ENCODE peak calls at places on chromosomes 4 and X, in seven cellular contexts. I is SK-N-SH, W is K562, M is H1, Z is GM12891, O is HepG2, D is GM12878. C is an unnamed sample.
A peak's percentile ranks its signal among the peaks of the same experiment; 100 is the strongest.

GRCh38 chr4:71293705-71294104 is 45.1 kb upstream of the SLC4A4 start:
- DNase-seq in W (no peak), Z (no peak), D (no peak), O (no peak), I (no peak), M (no peak), C (no peak)

GRCh38 chr4:16005671-16006070 is 42.7 kb upstream of the FGFBP2 start:
- DNase-seq in O (no peak), I (no peak), Z (no peak), M (no peak), W (no peak), D (no peak), C (no peak)

GRCh38 chr4:86977621-86978184 is 42.9 kb downstream of the AFF1 start:
- DNase-seq in O (peak; percentile 96), Z (no peak), M (no peak), W (no peak), I (no peak), D (peak; percentile 67), C (peak; percentile 27)

GRCh38 chr4:59960143-59960542 is 1240.0 kb upstream of the ADGRL3 start:
- DNase-seq in M (no peak), Z (no peak), D (no peak), O (no peak), I (no peak), W (no peak), C (no peak)

GRCh38 chrX:39397561-39398200 is 596.4 kb downstream of the MID1IP1 start:
- DNase-seq in W (no peak), I (peak; percentile 37), Z (no peak), O (no peak), D (no peak), M (no peak), C (no peak)

GRCh38 chr4:123784626-123785025 is 388.0 kb downstream of the SPRY1 start:
- DNase-seq in D (no peak), W (no peak), M (no peak), I (no peak), Z (no peak), O (no peak), C (no peak)

GRCh38 chrX:10087391-10087790 is 69.4 kb upstream of the CLCN4 start:
- DNase-seq in W (no peak), D (no peak), M (no peak), O (no peak), Z (no peak), I (no peak), C (no peak)

GRCh38 chrX:77597090-77597489 is 149.9 kb downstream of the FGF16 start:
- DNase-seq in M (no peak), I (peak; percentile 4), Z (no peak), W (no peak), D (no peak), O (no peak), C (no peak)

GRCh38 chrX:47583240-47583861 is 1.1 kb downstream of the TIMP1 start:
- DNase-seq in W (no peak), O (no peak), D (no peak), M (no peak), I (no peak), Z (no peak), C (no peak)

GRCh38 chrX:77918568-77918967 is 8.1 kb downstream of the ATP7A start:
- DNase-seq in Z (no peak), D (no peak), W (no peak), M (no peak), O (no peak), I (no peak), C (no peak)

GRCh38 chr4:7861440-7861881 is 78.2 kb downstream of the AFAP1 start:
- DNase-seq in D (no peak), Z (no peak), M (peak; percentile 61), I (no peak), O (no peak), W (no peak), C (no peak)

GRCh38 chrX:23883737-23884354 is 23.9 kb downstream of the APOO start:
- DNase-seq in I (no peak), O (peak; percentile 31), Z (no peak), M (no peak), W (peak; percentile 68), D (no peak), C (no peak)

GRCh38 chr4:189202869-189203271 is 737.8 kb upstream of the FRG1 start:
- DNase-seq in I (no peak), Z (no peak), M (no peak), D (no peak), W (no peak), O (no peak), C (no peak)

GRCh38 chrX:17104433-17104832 is 158.0 kb downstream of the REPS2 start:
- DNase-seq in D (no peak), W (no peak), Z (no peak), M (no peak), O (no peak), I (no peak), C (no peak)

GRCh38 chrX:7993873-7994272 is 66.7 kb upstream of the PNPLA4 start:
- DNase-seq in M (no peak), Z (no peak), W (no peak), D (no peak), O (peak; percentile 6), I (no peak), C (no peak)

GRCh38 chrX:7996851-7997250 is 69.6 kb upstream of the PNPLA4 start:
- DNase-seq in O (no peak), M (no peak), Z (no peak), D (no peak), W (no peak), I (no peak), C (no peak)

GRCh38 chrX:7996414-7996813 is 69.2 kb upstream of the PNPLA4 start:
- DNase-seq in W (peak; percentile 10), Z (no peak), D (no peak), M (no peak), I (peak; percentile 30), O (peak; percentile 28), C (no peak)
- TF ChIP-seq TAF1 in W (no peak), Z (no peak), D (no peak), M (no peak), I (no peak), O (no peak), C (no peak)

GRCh38 chr4:38526412-38526811 is 137.6 kb upstream of the KLF3 start:
- DNase-seq in I (no peak), W (no peak), D (no peak), M (no peak), Z (no peak), O (peak; percentile 4), C (no peak)

GRCh38 chr4:38523054-38523453 is 140.9 kb upstream of the KLF3 start:
- DNase-seq in O (no peak), D (no peak), W (peak; percentile 80), M (no peak), Z (no peak), I (no peak), C (no peak)

GRCh38 chr4:38529189-38530115 is 134.5 kb upstream of the KLF3 start:
- DNase-seq in Z (peak; percentile 26), I (no peak), W (peak; percentile 91), D (peak; percentile 35), O (no peak), M (no peak), C (peak; percentile 28)

GRCh38 chr4:38519671-38520070 is 144.3 kb upstream of the KLF3 start:
- DNase-seq in O (no peak), D (no peak), M (no peak), Z (no peak), W (no peak), I (no peak), C (no peak)

DNA sequence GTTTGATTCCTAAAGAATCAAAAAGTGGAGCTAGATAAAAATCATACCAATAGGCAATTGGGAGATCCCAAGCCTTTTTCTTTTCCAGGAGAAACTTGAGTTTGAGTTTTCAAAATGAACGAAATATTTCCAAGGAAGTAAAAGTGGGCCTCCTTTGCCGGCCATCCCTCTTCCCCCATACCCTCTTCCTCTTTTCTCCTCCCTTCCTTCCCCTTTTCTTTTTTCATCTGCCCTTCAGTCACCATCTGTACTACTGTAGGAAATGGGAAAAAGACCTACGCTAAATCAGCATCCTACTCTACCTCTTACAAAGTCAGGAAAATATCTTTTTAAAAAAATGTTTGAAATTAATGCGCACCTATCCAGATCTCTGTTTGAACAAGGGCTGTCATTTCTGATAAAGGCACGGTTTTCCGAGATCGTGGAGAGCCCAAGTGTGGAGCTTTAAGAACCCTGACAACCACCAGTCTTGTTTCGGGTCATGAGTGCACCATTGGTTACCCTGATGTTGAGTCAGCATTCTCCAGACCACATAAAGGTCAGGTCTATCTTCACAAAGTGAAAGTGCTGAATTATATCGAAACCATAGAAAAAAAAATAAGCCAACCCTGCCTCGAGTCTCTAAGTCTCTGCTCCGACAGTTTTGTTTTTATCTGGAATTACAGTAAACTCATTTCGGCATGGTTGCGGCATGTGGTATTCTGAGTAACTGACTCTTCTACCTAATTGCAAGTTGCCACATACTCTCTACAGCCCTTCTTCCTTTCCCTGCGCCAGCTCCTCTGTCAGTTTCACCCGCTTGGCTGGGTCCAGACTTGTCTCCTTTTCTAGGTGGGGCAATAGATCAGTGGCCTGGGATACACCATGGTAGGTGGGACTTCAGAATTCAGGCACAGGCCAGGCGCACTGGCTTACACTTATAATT is 140.2 kb upstream of the KLF3 start:
- DNase-seq in W (peak; percentile 77), I (no peak), Z (no peak), M (no peak), D (peak; percentile 82), O (no peak), C (peak; percentile 55)
- TF ChIP-seq TAF1 in W (no peak), I (no peak), Z (no peak), M (no peak), D (no peak), O (no peak), C (no peak)

GRCh38 chr4:110480741-110481271 is 4.9 kb downstream of the ENPEP start:
- DNase-seq in O (no peak), M (no peak), I (no peak), D (no peak), Z (no peak), W (no peak), C (no peak)

GRCh38 chr4:110477836-110478235 is 1.9 kb downstream of the ENPEP start:
- DNase-seq in I (no peak), W (no peak), M (no peak), D (no peak), Z (no peak), O (no peak), C (no peak)

GRCh38 chr4:110483516-110483915 is 7.6 kb downstream of the ENPEP start:
- DNase-seq in D (no peak), O (no peak), Z (no peak), W (no peak), I (no peak), M (no peak), C (no peak)

GRCh38 chr4:110484029-110484428 is 8.1 kb downstream of the ENPEP start:
- DNase-seq in M (no peak), W (no peak), D (peak; percentile 63), I (no peak), O (no peak), Z (peak; percentile 10), C (no peak)

DNA sequence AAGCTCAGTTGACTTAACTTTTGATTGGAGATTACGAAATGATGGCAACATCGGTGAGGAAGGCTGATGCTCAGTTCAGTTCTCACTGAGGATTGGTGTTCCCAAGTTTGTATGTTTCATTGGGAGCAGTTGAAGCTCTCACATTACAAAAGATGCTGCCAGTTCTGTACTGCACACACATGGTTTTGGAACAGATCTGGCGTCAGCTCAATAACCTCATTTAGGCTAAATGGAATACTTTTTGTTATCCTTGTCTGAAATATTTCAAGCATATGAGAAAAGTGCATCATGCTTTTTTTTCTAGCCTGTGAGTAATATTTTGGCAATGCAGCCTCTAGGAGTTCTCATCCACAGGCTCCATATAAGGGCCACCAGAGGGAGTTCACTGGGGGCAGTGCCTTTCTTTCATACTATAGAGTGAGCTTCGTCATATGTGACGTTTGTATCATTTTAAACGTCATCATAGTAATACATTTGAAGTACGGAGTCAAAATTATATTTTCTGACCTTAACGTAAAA is 4.1 kb downstream of the ENPEP start:
- DNase-seq in W (no peak), Z (no peak), M (no peak), O (no peak), D (no peak), I (no peak), C (no peak)
- TF ChIP-seq TAF1 in W (no peak), Z (no peak), M (no peak), O (no peak), D (no peak), I (no peak), C (no peak)

GRCh38 chrX:12390301-12390700 is 252.0 kb downstream of the FRMPD4 start:
- DNase-seq in I (no peak), Z (no peak), O (no peak), M (no peak), D (no peak), W (no peak), C (no peak)
- TF ChIP-seq TAF1 in I (no peak), Z (no peak), O (no peak), M (no peak), D (no peak), W (no peak), C (no peak)

C was measured in GM12892.